ENCODE peak calls at places on chromosomes 1 and 21, in nine cellular contexts. E is cardiac fibroblast; O is mucosa of descending colon; Y is astrocyte of the spinal cord; B is heart right ventricle; S is CD8-positive, alpha-beta T cell; J is AG04449; Z is esophagus squamous epithelium; D is GM12878. Q is an unnamed sample.

GRCh38 chr1:227140376-227140775 is 177.9 kb downstream of the CDC42BPA start:
- DNase-seq in E (no peak), O (no peak), Y (no peak), B (no peak), S (no peak), J (peak), Z (no peak), D (no peak), Q (no peak)

GRCh38 chr1:33606272-33606671 is 133.8 kb downstream of the ZSCAN20 start:
- DNase-seq in E (no peak), O (no peak), Y (no peak), B (peak), S (no peak), J (no peak), Z (no peak), D (no peak), Q (no peak)

GRCh38 chr1:216665381-216665780 is 57.8 kb downstream of the ESRRG start:
- DNase-seq in E (peak), O (no peak), Y (no peak), B (no peak), S (no peak), J (no peak), Z (no peak), D (no peak), Q (no peak)

GRCh38 chr1:76313304-76313703 is 238.8 kb downstream of the ST6GALNAC3 start:
- DNase-seq in E (no peak), O (no peak), Y (no peak), B (no peak), S (no peak), J (no peak), Z (no peak), D (no peak), Q (no peak)

GRCh38 chr1:26360051-26360806 is 6.3 kb upstream of the CRYBG2 start:
- DNase-seq in E (no peak), O (peak), Y (no peak), B (no peak), S (no peak), J (no peak), Z (no peak), D (no peak), Q (peak)

GRCh38 chr1:79501153-79501552 is 494.6 kb upstream of the ADGRL4 start:
- DNase-seq in E (peak), O (no peak), Y (no peak), B (no peak), S (no peak), J (no peak), Z (no peak), D (no peak), Q (no peak)

GRCh38 chr1:993379-993995 is 6.4 kb downstream of the HES4 start:
- DNase-seq in E (no peak), O (no peak), Y (no peak), B (no peak), S (no peak), J (no peak), Z (no peak), D (no peak), Q (no peak)

GRCh38 chr1:113903496-113904291 is 905 bp downstream of the AP4B1 start:
- DNase-seq in E (no peak), O (no peak), Y (no peak), B (no peak), S (no peak), J (no peak), Z (no peak), D (peak), Q (no peak)

GRCh38 chr1:19463204-19463803 is 22.0 kb downstream of the CAPZB start:
- DNase-seq in E (no peak), O (peak), Y (no peak), B (no peak), S (peak), J (no peak), Z (no peak), D (peak), Q (peak)

GRCh38 chr21:38869946-38870345 is 64.2 kb downstream of the ETS2 start:
- DNase-seq in E (no peak), O (no peak), Y (peak), B (no peak), S (no peak), J (no peak), Z (no peak), D (no peak), Q (no peak)
- TF ChIP-seq CTCF in E (peak), O (no peak), Y (peak), B (no peak), S (no peak), J (peak), Z (no peak), D (no peak), Q (peak)

DNA sequence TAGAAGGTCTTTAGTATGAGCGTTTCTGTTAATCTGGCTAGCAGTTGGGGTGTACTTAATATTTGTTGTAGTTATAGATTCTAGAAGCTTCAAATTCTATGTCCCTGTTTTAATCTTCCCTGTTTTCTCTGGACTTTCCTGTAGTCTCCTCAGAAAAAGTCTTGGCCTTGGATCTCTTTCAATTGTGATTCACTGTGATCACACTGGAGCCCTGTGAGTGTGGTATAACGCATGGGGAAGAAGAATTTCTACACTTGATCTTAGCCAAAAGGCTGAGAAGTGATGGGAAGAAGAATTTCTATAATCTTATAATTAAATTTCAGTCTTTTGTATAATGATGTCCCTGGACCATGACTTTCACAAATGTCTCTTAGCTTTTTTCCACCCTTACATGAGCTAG is 36.7 kb upstream of the COP1 start:
- DNase-seq in E (no peak), O (no peak), Y (no peak), B (no peak), S (no peak), J (no peak), Z (no peak), D (no peak), Q (no peak)
- H3K4me3 ChIP-seq in E (no peak), O (no peak), Y (no peak), B (no peak), S (no peak), J (no peak), Z (no peak), D (no peak), Q (no peak)

GRCh38 chr1:107674486-107674885 is 290.5 kb downstream of the VAV3 start:
- DNase-seq in E (no peak), O (no peak), Y (no peak), B (no peak), S (no peak), J (no peak), Z (no peak), D (no peak), Q (no peak)

GRCh38 chr1:107670397-107670796 is 294.6 kb downstream of the VAV3 start:
- DNase-seq in E (no peak), O (no peak), Y (no peak), B (no peak), S (no peak), J (no peak), Z (no peak), D (no peak), Q (no peak)

GRCh38 chr1:107668762-107669161 is 296.2 kb downstream of the VAV3 start:
- DNase-seq in E (no peak), O (no peak), Y (no peak), B (no peak), S (no peak), J (no peak), Z (no peak), D (no peak), Q (no peak)

GRCh38 chr1:107666493-107666892 is 298.5 kb downstream of the VAV3 start:
- DNase-seq in E (no peak), O (peak), Y (no peak), B (no peak), S (no peak), J (no peak), Z (no peak), D (no peak), Q (no peak)

GRCh38 chr1:107669996-107670395 is 295.0 kb downstream of the VAV3 start:
- DNase-seq in E (peak), O (peak), Y (peak), B (no peak), S (no peak), J (no peak), Z (no peak), D (no peak), Q (no peak)
- TF ChIP-seq CTCF in E (no peak), O (no peak), Y (no peak), B (no peak), S (no peak), J (no peak), Z (no peak), D (no peak), Q (no peak)

GRCh38 chr1:40386796-40387195 is 13.3 kb downstream of the SMAP2 start:
- DNase-seq in E (no peak), O (no peak), Y (no peak), B (no peak), S (no peak), J (no peak), Z (no peak), D (no peak), Q (no peak)
- H3K4me3 ChIP-seq in E (no peak), O (no peak), Y (no peak), B (peak), S (peak), J (no peak), Z (no peak), D (peak), Q (peak)

DNA sequence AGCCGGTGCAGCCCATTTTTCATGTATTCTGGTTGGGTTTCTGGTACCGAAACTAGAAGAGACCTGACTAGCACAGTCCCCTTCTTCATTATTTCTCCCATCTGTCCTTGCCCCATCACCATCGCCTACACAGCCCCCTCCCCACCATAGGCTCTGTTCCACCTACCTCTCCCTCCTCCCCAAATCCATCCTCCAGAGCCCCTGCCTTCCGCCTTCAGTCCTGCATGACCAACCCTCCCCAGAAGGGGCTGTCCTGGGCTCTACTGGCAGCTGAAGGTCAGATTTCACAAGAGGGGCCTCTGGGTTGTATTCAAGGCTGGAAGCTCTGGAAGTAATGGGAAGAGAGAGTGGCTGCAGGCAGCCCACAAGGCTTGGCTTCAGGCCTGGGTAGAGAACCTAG is 55.2 kb downstream of the SDC3 start:
- DNase-seq in E (peak), O (no peak), Y (no peak), B (no peak), S (no peak), J (no peak), Z (no peak), D (no peak), Q (peak)
- TF ChIP-seq CTCF in E (no peak), O (no peak), Y (no peak), B (no peak), S (no peak), J (no peak), Z (no peak), D (no peak), Q (peak)

DNA sequence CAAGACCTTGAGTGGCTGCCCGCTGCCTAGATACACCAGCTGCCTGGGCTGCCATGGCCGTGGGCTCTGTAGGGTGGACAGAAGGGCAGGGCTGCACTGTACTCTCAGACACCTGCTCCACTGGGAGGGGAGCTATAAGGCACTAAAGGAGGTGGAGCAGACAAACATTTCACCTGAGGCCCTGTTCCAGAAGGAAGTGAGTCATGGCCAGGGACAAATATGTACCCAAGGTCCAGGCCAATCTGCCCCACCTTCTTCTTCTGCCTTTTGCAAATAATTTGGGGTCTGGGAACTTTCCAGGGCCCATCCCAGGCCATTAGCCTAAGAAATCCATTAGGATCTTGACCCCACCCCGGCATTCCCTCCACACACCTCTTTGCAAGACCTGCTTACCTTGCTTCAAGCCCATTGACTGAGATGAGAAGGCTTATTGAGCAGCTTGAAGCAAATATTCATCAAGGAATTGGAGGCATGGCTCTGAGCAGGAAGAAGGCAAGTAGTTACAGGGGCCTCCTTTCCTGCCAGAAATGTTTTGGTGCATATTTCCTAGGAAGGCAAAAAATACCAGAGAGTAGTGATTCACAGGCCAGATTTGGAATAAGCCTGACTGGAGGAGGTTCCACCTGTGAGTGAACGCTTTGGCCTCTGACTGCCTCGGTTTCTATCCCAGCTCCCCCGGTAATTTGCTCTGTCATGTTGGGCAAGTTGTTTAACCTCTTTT is at the start of gene CAPN8:
- DNase-seq in E (no peak), O (peak), Y (no peak), B (no peak), S (no peak), J (no peak), Z (no peak), D (no peak), Q (no peak)
- H3K4me3 ChIP-seq in E (no peak), O (no peak), Y (no peak), B (no peak), S (no peak), J (no peak), Z (no peak), D (no peak), Q (no peak)

DNA sequence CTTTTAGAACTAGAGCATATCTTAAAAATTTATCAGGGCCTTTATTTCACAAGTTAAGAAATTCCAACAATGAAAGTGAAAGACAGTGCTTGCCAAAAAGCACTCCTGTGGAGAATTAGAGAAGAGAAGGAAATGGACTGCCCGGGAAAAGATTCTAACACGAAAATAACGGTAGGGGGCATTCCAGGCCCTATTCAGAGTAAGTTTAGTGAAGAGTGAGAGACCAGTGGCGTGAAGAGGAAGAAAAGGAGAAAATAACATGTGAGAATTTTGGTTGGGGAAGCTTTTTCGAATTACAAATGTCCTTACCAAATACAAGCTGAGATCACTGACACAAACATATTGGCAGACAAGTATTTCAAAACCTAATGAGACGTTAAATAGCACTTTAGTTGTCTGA is 38.4 kb upstream of the RBM34 start:
- DNase-seq in E (peak), O (no peak), Y (peak), B (no peak), S (no peak), J (no peak), Z (no peak), D (no peak), Q (peak)
- TF ChIP-seq CTCF in E (peak), O (no peak), Y (peak), B (peak), S (no peak), J (peak), Z (no peak), D (peak), Q (peak)

GRCh38 chr1:45503462-45504360 is 3.6 kb downstream of the MMACHC start:
- DNase-seq in E (no peak), O (no peak), Y (no peak), B (no peak), S (no peak), J (no peak), Z (no peak), D (no peak), Q (no peak)

GRCh38 chr1:45501502-45501859 is 1.4 kb downstream of the MMACHC start:
- DNase-seq in E (no peak), O (no peak), Y (no peak), B (no peak), S (no peak), J (no peak), Z (no peak), D (no peak), Q (no peak)

GRCh38 chr1:45493116-45493697 is 2.2 kb upstream of the TESK2 start:
- DNase-seq in E (peak), O (no peak), Y (peak), B (no peak), S (peak), J (no peak), Z (no peak), D (no peak), Q (peak)

GRCh38 chr1:45499415-45499769 is 481 bp downstream of the CCDC163 start:
- DNase-seq in E (no peak), O (no peak), Y (no peak), B (no peak), S (no peak), J (no peak), Z (no peak), D (no peak), Q (no peak)

DNA sequence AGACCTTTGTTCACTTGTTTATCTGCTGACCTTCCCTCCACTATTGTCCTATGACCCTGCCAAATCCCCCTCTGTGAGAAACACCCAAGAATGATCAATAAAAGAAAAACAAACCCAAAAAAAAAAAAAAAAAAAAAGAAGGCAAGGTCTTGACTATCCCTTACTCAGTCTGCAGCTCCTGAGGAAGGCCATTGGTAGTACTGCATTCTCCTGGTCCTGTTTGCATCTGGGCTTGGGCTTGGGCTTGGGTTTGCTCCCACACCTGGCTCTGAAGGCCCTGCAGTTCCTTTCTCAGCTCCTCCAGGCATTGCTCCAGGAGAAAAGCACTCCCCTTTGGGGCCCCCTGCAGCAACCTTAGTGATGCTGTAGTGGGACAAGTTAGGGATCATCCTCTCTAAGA is 1.6 kb downstream of the CCDC163 start:
- DNase-seq in E (no peak), O (no peak), Y (no peak), B (no peak), S (no peak), J (no peak), Z (no peak), D (no peak), Q (no peak)
- H3K4me3 ChIP-seq in E (no peak), O (no peak), Y (no peak), B (no peak), S (no peak), J (no peak), Z (no peak), D (no peak), Q (no peak)

GRCh38 chr21:46420241-46421190 is 38.2 kb upstream of the DIP2A start:
- DNase-seq in E (no peak), O (no peak), Y (no peak), B (no peak), S (no peak), J (no peak), Z (no peak), D (no peak), Q (no peak)
- TF ChIP-seq CTCF in E (no peak), O (no peak), Y (no peak), B (no peak), S (no peak), J (no peak), Z (no peak), D (peak), Q (no peak)

Q was measured in endodermal cell.